ENCODE peak calls at places on chromosomes 11 and 22, in nine cellular contexts. B, L, Q, H, E, O, V, N and I are unnamed samples.

GRCh38 chr11:103993502-103993901 is 42.9 kb upstream of the DDI1 start:
- DNase-seq in B (no peak), L (no peak), Q (no peak), H (no peak), E (no peak), O (no peak), V (no peak), N (peak; percentile 80), I (no peak)

GRCh38 chr11:47007579-47007978 is 71.0 kb downstream of the CSTPP1 start:
- DNase-seq in B (no peak), L (no peak), Q (no peak), H (no peak), E (no peak), O (no peak), V (no peak), N (no peak), I (no peak)

GRCh38 chr11:118166641-118167040 is 9.8 kb downstream of the SCN2B start:
- DNase-seq in B (no peak), L (no peak), Q (no peak), H (no peak), E (no peak), O (no peak), V (no peak), N (no peak), I (no peak)

GRCh38 chr22:20038574-20038973 is 17.7 kb downstream of the TANGO2 start:
- DNase-seq in B (no peak), L (no peak), Q (no peak), H (no peak), E (no peak), O (no peak), V (no peak), N (no peak), I (no peak)

GRCh38 chr11:130022799-130023198 is 20.2 kb upstream of the PRDM10 start:
- DNase-seq in B (no peak), L (peak; percentile 34), Q (no peak), H (no peak), E (no peak), O (no peak), V (no peak), N (no peak), I (no peak)

GRCh38 chr11:66317322-66317765 is 500 bp upstream of the CD248 start:
- DNase-seq in B (no peak), L (peak; percentile 64), Q (peak; percentile 76), H (peak; percentile 72), E (no peak), O (no peak), V (peak; percentile 36), N (peak; percentile 76), I (no peak)

GRCh38 chr11:44387415-44387814 is 77.5 kb upstream of the ALX4 start:
- DNase-seq in B (no peak), L (no peak), Q (no peak), H (no peak), E (no peak), O (no peak), V (no peak), N (no peak), I (no peak)

GRCh38 chr11:12793506-12793905 is 119.3 kb downstream of the TEAD1 start:
- DNase-seq in B (no peak), L (no peak), Q (no peak), H (no peak), E (no peak), O (no peak), V (peak; percentile 37), N (no peak), I (no peak)

GRCh38 chr11:1864216-1864615 is 11.3 kb downstream of the LSP1 start:
- DNase-seq in B (no peak), L (no peak), Q (peak; percentile 29), H (no peak), E (no peak), O (no peak), V (no peak), N (no peak), I (no peak)